ENCODE peak calls at places on chromosomes 12 and 14, in five cellular contexts. R is HepG2, N is HEK293T, O is NT2/D1, J is GM12878. U is an unnamed sample.

GRCh38 chr12:71556881-71557280 is 106.8 kb downstream of the ZFC3H1 start:
- DNase-seq in J (no peak), R (peak), N (no peak), O (peak), U (peak)

GRCh38 chr12:49832836-49833421 is 4.7 kb upstream of the NCKAP5L start:
- DNase-seq in J (no peak), O (no peak), N (no peak), R (no peak), U (no peak)

GRCh38 chr12:52050116-52050770 is 999 bp upstream of the NR4A1 start:
- DNase-seq in O (no peak), J (no peak), R (no peak), N (no peak), U (peak)

GRCh38 chr14:95811813-95812212 is 64.8 kb upstream of the TUNAR start:
- DNase-seq in O (no peak), J (no peak), N (no peak), R (no peak), U (no peak)

GRCh38 chr12:103966736-103967135 is 1.1 kb downstream of the TDG start:
- DNase-seq in R (no peak), O (no peak), J (no peak), N (no peak), U (no peak)

GRCh38 chr14:79294506-79294905 is 916.8 kb downstream of the DIO2 start:
- DNase-seq in N (no peak), O (no peak), R (no peak), J (no peak), U (no peak)

GRCh38 chr14:104138891-104139459 is 588 bp downstream of the KIF26A start:
- DNase-seq in O (no peak), J (no peak), N (no peak), R (no peak), U (no peak)

GRCh38 chr14:28151931-28152330 is 614.7 kb upstream of the FOXG1 start:
- DNase-seq in J (no peak), N (no peak), O (no peak), R (no peak), U (no peak)

GRCh38 chr12:33115716-33116115 is 219.1 kb upstream of the PKP2 start:
- DNase-seq in O (no peak), J (no peak), R (no peak), N (no peak), U (no peak)

GRCh38 chr12:99055294-99055693 is 410.2 kb downstream of the APAF1 start:
- DNase-seq in O (no peak), N (no peak), J (no peak), R (no peak), U (no peak)

GRCh38 chr14:59022144-59022543 is 166.3 kb upstream of the DAAM1 start:
- DNase-seq in R (no peak), J (no peak), O (no peak), N (no peak), U (no peak)

GRCh38 chr12:65607271-65607880 is 216.9 kb upstream of the HMGA2 start:
- DNase-seq in O (no peak), J (no peak), R (no peak), N (no peak), U (no peak)

GRCh38 chr12:78087363-78087675 is 256.6 kb downstream of the NAV3 start:
- DNase-seq in N (no peak), O (no peak), R (no peak), J (no peak), U (no peak)

GRCh38 chr14:57008534-57008933 is 198.3 kb upstream of the OTX2 start:
- DNase-seq in O (no peak), R (no peak), N (peak), J (no peak), U (no peak)

GRCh38 chr12:6337958-6338406 is 3.9 kb downstream of the TNFRSF1A start:
- DNase-seq in J (no peak), O (no peak), R (peak), N (no peak), U (no peak)

GRCh38 chr12:62730649-62731377 is 204.1 kb downstream of the PPM1H start:
- DNase-seq in J (no peak), R (no peak), O (no peak), N (no peak), U (no peak)

GRCh38 chr12:27453462-27453861 is 6.9 kb downstream of the SMCO2 start:
- DNase-seq in N (no peak), J (no peak), R (no peak), O (no peak), U (no peak)

GRCh38 chr12:14982986-14983385 is 10.1 kb downstream of the PDE6H start:
- DNase-seq in N (no peak), J (no peak), R (no peak), O (no peak), U (no peak)

GRCh38 chr14:100406505-100407131 is 83.5 kb downstream of the SLC25A47 start:
- DNase-seq in O (no peak), N (no peak), R (peak), J (no peak), U (no peak)

GRCh38 chr12:117018276-117018675 is 80.9 kb downstream of the TESC start:
- DNase-seq in O (no peak), R (no peak), J (no peak), N (no peak), U (no peak)

GRCh38 chr14:100677152-100677924 is 49.4 kb upstream of the DLK1 start:
- DNase-seq in R (peak), O (no peak), N (peak), J (no peak), U (no peak)

GRCh38 chr14:33035795-33036194 is 97.1 kb downstream of the NPAS3 start:
- DNase-seq in N (no peak), R (no peak), O (no peak), J (no peak), U (no peak)

GRCh38 chr14:88989911-88990310 is 165.5 kb downstream of the TTC8 start:
- DNase-seq in N (no peak), R (no peak), J (no peak), O (no peak), U (no peak)

GRCh38 chr12:99918003-99918402 is 66.7 kb downstream of the ANKS1B start:
- DNase-seq in R (no peak), J (no peak), N (no peak), O (no peak), U (no peak)

GRCh38 chr12:49678711-49679110 is 28.5 kb downstream of the FMNL3 start:
- DNase-seq in N (no peak), R (no peak), J (no peak), O (no peak), U (no peak)

GRCh38 chr12:123958462-123958861 is 14.2 kb downstream of the CCDC92 start:
- DNase-seq in J (no peak), N (no peak), R (no peak), O (no peak), U (no peak)

GRCh38 chr12:24749171-24749570 is 199.7 kb downstream of the BCAT1 start:
- DNase-seq in N (no peak), R (no peak), J (no peak), O (no peak), U (no peak)

GRCh38 chr14:22847661-22848341 is 11.4 kb downstream of the MMP14 start:
- DNase-seq in R (no peak), O (no peak), J (no peak), N (peak), U (no peak)

GRCh38 chr14:79638647-79639266 is 572.5 kb downstream of the DIO2 start:
- DNase-seq in O (no peak), R (no peak), N (no peak), J (no peak), U (no peak)

GRCh38 chr14:21735200-21735599 is 61.6 kb upstream of the OR4E1 start:
- DNase-seq in R (no peak), N (no peak), J (no peak), O (no peak), U (no peak)

GRCh38 chr14:90781344-90781761 is 34.9 kb downstream of the TTC7B start:
- DNase-seq in R (no peak), O (no peak), J (no peak), N (no peak), U (no peak)

GRCh38 chr14:101917413-101918124 is 46.8 kb upstream of the DYNC1H1 start:
- DNase-seq in R (no peak), O (no peak), J (no peak), N (no peak), U (no peak)

GRCh38 chr14:92451245-92451644 is 62.3 kb upstream of the RIN3 start:
- DNase-seq in J (no peak), N (no peak), O (no peak), R (no peak), U (no peak)

GRCh38 chr14:79899610-79900009 is 311.7 kb downstream of the DIO2 start:
- DNase-seq in N (no peak), J (no peak), O (no peak), R (no peak), U (no peak)

GRCh38 chr14:65156568-65157366 is 54.5 kb upstream of the MAX start:
- DNase-seq in R (no peak), N (no peak), O (no peak), J (peak), U (no peak)

GRCh38 chr14:104494483-104494882 is 85.1 kb upstream of the C14orf180 start:
- DNase-seq in O (no peak), R (no peak), N (no peak), J (no peak), U (no peak)

GRCh38 chr14:95494456-95494855 is 22.0 kb downstream of the SYNE3 start:
- DNase-seq in O (no peak), R (no peak), J (no peak), N (no peak), U (no peak)

GRCh38 chr14:100341301-100342031 is 18.3 kb downstream of the SLC25A47 start:
- DNase-seq in J (peak), N (no peak), O (no peak), R (no peak), U (no peak)

GRCh38 chr12:93699271-93700141 is 22.3 kb downstream of the CRADD start:
- DNase-seq in J (no peak), N (no peak), O (peak), R (peak), U (no peak)
- TF ChIP-seq SUZ12 in J (no peak), N (no peak), O (no peak), R (no peak), U (no peak)

GRCh38 chr12:131928765-131929529 is at the start of gene PUS1:
- DNase-seq in R (peak), N (peak), O (peak), J (peak), U (peak)

GRCh38 chr12:131927110-131928079 is 1.7 kb upstream of the PUS1 start:
- DNase-seq in O (no peak), R (no peak), N (no peak), J (no peak), U (no peak)

GRCh38 chr12:131930510-131930909 is 1.4 kb downstream of the PUS1 start:
- DNase-seq in J (no peak), R (no peak), N (no peak), O (no peak), U (no peak)

GRCh38 chr12:131928080-131928764 is 854 bp upstream of the PUS1 start:
- DNase-seq in R (no peak), J (no peak), O (no peak), N (no peak), U (no peak)

DNA sequence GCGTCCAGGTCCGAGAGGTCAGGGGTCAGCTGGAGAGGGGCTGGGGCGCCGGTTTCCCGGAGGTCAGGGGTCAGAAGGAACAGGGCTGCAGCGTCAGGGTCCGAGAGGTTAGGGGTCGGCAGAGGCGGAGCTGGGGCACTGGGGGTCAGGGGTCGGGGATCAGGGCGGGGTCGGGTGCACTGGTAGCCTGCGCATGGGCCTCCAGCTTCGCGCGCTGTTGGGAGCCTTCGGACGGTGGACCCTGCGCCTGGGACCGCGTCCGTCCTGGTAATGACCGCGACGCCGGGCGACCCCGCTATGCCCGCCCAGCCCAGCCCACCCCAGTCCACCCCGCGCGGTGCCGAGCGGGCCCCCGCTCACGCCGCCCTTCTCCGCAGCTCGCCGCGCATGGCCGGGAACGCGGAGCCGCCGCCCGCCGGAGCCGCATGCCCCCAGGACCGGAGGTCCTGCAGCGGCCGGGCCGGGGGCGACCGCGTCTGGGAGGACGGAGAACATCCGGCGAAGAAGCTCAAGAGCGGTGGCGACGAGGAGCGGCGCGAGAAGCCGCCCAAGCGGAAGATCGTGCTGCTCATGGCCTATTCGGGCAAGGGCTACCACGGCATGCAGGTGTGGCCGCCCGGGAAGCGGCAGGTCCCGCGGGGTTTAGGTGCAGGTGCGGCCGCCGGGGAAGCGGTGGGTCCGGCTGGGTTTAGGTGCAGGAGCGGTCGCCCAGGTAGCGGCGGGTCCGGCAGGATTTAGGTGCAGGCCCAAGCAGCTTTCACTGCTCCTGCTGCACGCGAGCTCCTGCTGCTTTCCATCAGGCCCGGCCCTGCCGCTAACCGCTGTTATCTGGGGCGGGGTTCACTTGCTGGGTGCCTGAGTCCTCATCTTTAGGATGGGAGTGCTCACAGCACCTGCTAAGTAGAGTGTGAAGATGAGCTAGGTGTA is 717 bp downstream of the PUS1 start:
- DNase-seq in R (no peak), N (no peak), J (no peak), O (no peak), U (no peak)
- TF ChIP-seq SUZ12 in R (no peak), N (no peak), J (no peak), O (no peak), U (no peak)

DNA sequence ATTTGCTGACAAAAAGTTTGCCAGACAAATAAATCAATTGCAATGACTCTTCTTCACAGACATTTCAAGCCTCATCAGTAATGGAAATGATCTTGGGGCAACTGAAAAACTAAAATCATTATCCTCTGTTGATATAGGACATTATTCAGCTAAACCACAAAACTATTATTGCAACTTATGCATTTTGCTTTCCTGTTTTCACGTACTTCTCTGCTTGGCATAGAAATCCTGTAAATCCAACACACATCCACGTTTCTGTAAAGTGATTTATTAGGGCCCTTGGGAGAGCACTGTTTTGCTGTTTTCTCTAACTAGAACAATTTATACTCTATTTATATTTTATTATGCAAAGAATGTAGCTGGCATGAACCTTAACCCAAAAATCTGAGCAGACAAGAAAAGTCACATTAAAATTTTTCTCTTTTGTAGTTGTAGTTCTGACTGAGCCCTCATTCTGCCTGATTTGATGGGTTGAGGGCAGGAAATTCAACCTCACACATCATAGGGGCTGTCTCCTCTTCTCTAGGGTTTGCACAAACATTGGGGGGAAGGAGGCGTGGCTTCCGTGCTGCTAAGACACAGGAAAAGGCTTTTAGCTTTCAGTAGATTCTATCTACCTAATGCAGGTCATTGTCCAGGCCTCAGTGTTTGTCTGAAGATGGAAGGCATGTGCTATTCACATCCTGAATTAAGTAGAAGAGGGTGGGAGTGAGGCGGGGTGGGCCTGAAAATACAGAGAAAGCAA is 11.5 kb upstream of the NUP107 start:
- DNase-seq in O (no peak), J (no peak), N (no peak), R (no peak), U (no peak)
- TF ChIP-seq SUZ12 in O (no peak), J (no peak), N (no peak), R (no peak), U (no peak)

GRCh38 chr12:39341761-39342160 is 101.2 kb downstream of the KIF21A start:
- DNase-seq in J (no peak), R (no peak), O (no peak), N (no peak), U (no peak)

GRCh38 chr12:39341179-39341578 is 101.7 kb downstream of the KIF21A start:
- DNase-seq in J (peak), R (peak), N (no peak), O (no peak), U (no peak)

GRCh38 chr12:39348941-39349626 is 93.8 kb downstream of the KIF21A start:
- DNase-seq in N (no peak), J (no peak), O (no peak), R (no peak), U (no peak)

GRCh38 chr12:39348523-39348922 is 94.4 kb downstream of the KIF21A start:
- DNase-seq in O (no peak), J (no peak), N (no peak), R (no peak), U (no peak)

GRCh38 chr12:39343665-39344064 is 99.3 kb downstream of the KIF21A start:
- DNase-seq in N (no peak), R (no peak), J (no peak), O (no peak), U (no peak)
- TF ChIP-seq SUZ12 in N (no peak), R (no peak), J (no peak), O (no peak), U (no peak)

U was measured in H1.